ENCODE peak calls at places on chromosomes 1 and 21, in eight cellular contexts. One of them, this sample, is unnamed.
A peak's percentile ranks its signal among the peaks of the same experiment; 100 is the strongest.

GRCh38 chr1:70811815-70812214 is 235.8 kb downstream of the PTGER3 start:
- DNase-seq in brain microvascular endothelial cell: no peak
- DNase-seq in NT2/D1: no peak
- DNase-seq in heart left ventricle: no peak
- DNase-seq in prostate gland: no peak
- DNase-seq in fibroblast of mammary gland: no peak
- DNase-seq in stomach: no peak
- DNase-seq in astrocyte of the cerebellum: no peak
- DNase-seq in this sample: no peak

GRCh38 chr1:203096566-203096965 is 10.8 kb upstream of the MYOG start:
- DNase-seq in fibroblast of mammary gland: no peak
- DNase-seq in heart left ventricle: no peak
- DNase-seq in astrocyte of the cerebellum: no peak
- DNase-seq in prostate gland: no peak
- DNase-seq in stomach: peak; percentile 9
- DNase-seq in brain microvascular endothelial cell: no peak
- DNase-seq in NT2/D1: no peak
- DNase-seq in this sample: no peak

GRCh38 chr1:94083653-94084052 is 37.3 kb downstream of the ABCA4 start:
- DNase-seq in stomach: no peak
- DNase-seq in prostate gland: no peak
- DNase-seq in heart left ventricle: no peak
- DNase-seq in NT2/D1: no peak
- DNase-seq in fibroblast of mammary gland: no peak
- DNase-seq in brain microvascular endothelial cell: no peak
- DNase-seq in astrocyte of the cerebellum: no peak
- DNase-seq in this sample: no peak

GRCh38 chr21:17390575-17390974 is 122.3 kb upstream of the CXADR start:
- DNase-seq in heart left ventricle: no peak
- DNase-seq in astrocyte of the cerebellum: no peak
- DNase-seq in stomach: no peak
- DNase-seq in prostate gland: no peak
- DNase-seq in fibroblast of mammary gland: no peak
- DNase-seq in NT2/D1: no peak
- DNase-seq in brain microvascular endothelial cell: no peak
- DNase-seq in this sample: no peak

GRCh38 chr1:203306970-203307541 is 1.7 kb downstream of the BTG2 start:
- DNase-seq in prostate gland: no peak
- DNase-seq in fibroblast of mammary gland: no peak
- DNase-seq in brain microvascular endothelial cell: no peak
- DNase-seq in NT2/D1: no peak
- DNase-seq in heart left ventricle: peak; percentile 51
- DNase-seq in stomach: peak; percentile 48
- DNase-seq in astrocyte of the cerebellum: no peak
- DNase-seq in this sample: no peak

GRCh38 chr21:42737969-42738590 is 84.7 kb downstream of the PDE9A start:
- DNase-seq in NT2/D1: no peak
- DNase-seq in stomach: peak; percentile 72
- DNase-seq in prostate gland: no peak
- DNase-seq in heart left ventricle: peak; percentile 62
- DNase-seq in fibroblast of mammary gland: peak; percentile 40
- DNase-seq in brain microvascular endothelial cell: no peak
- DNase-seq in astrocyte of the cerebellum: no peak
- DNase-seq in this sample: peak; percentile 44

GRCh38 chr1:183739082-183739481 is 65.8 kb upstream of the RGL1 start:
- DNase-seq in heart left ventricle: no peak
- DNase-seq in stomach: no peak
- DNase-seq in NT2/D1: no peak
- DNase-seq in astrocyte of the cerebellum: no peak
- DNase-seq in prostate gland: no peak
- DNase-seq in fibroblast of mammary gland: no peak
- DNase-seq in brain microvascular endothelial cell: no peak
- DNase-seq in this sample: no peak

GRCh38 chr1:86447198-86447790 is 21.4 kb upstream of the CLCA1 start:
- DNase-seq in prostate gland: no peak
- DNase-seq in NT2/D1: no peak
- DNase-seq in heart left ventricle: no peak
- DNase-seq in stomach: no peak
- DNase-seq in brain microvascular endothelial cell: no peak
- DNase-seq in astrocyte of the cerebellum: no peak
- DNase-seq in fibroblast of mammary gland: no peak
- DNase-seq in this sample: no peak

GRCh38 chr1:199102239-199102638 is 463.4 kb downstream of the PTPRC start:
- DNase-seq in astrocyte of the cerebellum: no peak
- DNase-seq in prostate gland: no peak
- DNase-seq in NT2/D1: no peak
- DNase-seq in heart left ventricle: no peak
- DNase-seq in fibroblast of mammary gland: no peak
- DNase-seq in stomach: no peak
- DNase-seq in brain microvascular endothelial cell: no peak
- DNase-seq in this sample: no peak

GRCh38 chr1:152497273-152497672 is 13.3 kb upstream of the LCE5A start:
- DNase-seq in prostate gland: no peak
- DNase-seq in stomach: no peak
- DNase-seq in heart left ventricle: no peak
- DNase-seq in astrocyte of the cerebellum: no peak
- DNase-seq in NT2/D1: peak; percentile 30
- DNase-seq in brain microvascular endothelial cell: no peak
- DNase-seq in fibroblast of mammary gland: peak; percentile 26
- DNase-seq in this sample: no peak

GRCh38 chr1:217193151-217193550 is 437.7 kb downstream of the GPATCH2 start:
- DNase-seq in heart left ventricle: no peak
- DNase-seq in fibroblast of mammary gland: no peak
- DNase-seq in astrocyte of the cerebellum: no peak
- DNase-seq in prostate gland: no peak
- DNase-seq in brain microvascular endothelial cell: no peak
- DNase-seq in NT2/D1: no peak
- DNase-seq in stomach: no peak
- DNase-seq in this sample: no peak

GRCh38 chr1:70034403-70034802 is 171.0 kb downstream of the LRRC40 start:
- DNase-seq in astrocyte of the cerebellum: peak; percentile 71
- DNase-seq in prostate gland: no peak
- DNase-seq in heart left ventricle: no peak
- DNase-seq in brain microvascular endothelial cell: peak; percentile 70
- DNase-seq in fibroblast of mammary gland: peak; percentile 80
- DNase-seq in NT2/D1: peak; percentile 78
- DNase-seq in stomach: no peak
- DNase-seq in this sample: peak; percentile 76

GRCh38 chr1:240004086-240004749 is 87.5 kb upstream of the FMN2 start:
- DNase-seq in prostate gland: no peak
- DNase-seq in fibroblast of mammary gland: peak; percentile 39
- DNase-seq in NT2/D1: no peak
- DNase-seq in astrocyte of the cerebellum: no peak
- DNase-seq in heart left ventricle: no peak
- DNase-seq in brain microvascular endothelial cell: no peak
- DNase-seq in stomach: no peak
- DNase-seq in this sample: no peak

GRCh38 chr1:52037402-52037814 is 3.8 kb upstream of the KTI12 start:
- DNase-seq in prostate gland: peak; percentile 36
- DNase-seq in heart left ventricle: no peak
- DNase-seq in NT2/D1: no peak
- DNase-seq in astrocyte of the cerebellum: no peak
- DNase-seq in fibroblast of mammary gland: peak; percentile 64
- DNase-seq in brain microvascular endothelial cell: no peak
- DNase-seq in stomach: no peak
- DNase-seq in this sample: peak; percentile 91

GRCh38 chr1:151284013-151284577 is 2.0 kb downstream of the ZNF687 start:
- DNase-seq in brain microvascular endothelial cell: no peak
- DNase-seq in heart left ventricle: no peak
- DNase-seq in prostate gland: no peak
- DNase-seq in astrocyte of the cerebellum: no peak
- DNase-seq in NT2/D1: no peak
- DNase-seq in fibroblast of mammary gland: no peak
- DNase-seq in stomach: no peak
- DNase-seq in this sample: no peak
- H3K4me3 ChIP-seq in brain microvascular endothelial cell: no peak overlapping the region
- H3K4me3 ChIP-seq in heart left ventricle: no peak overlapping the region
- H3K4me3 ChIP-seq in prostate gland: peak overlapping the region; percentile 68
- H3K4me3 ChIP-seq in astrocyte of the cerebellum: peak overlapping the region; percentile 66
- H3K4me3 ChIP-seq in NT2/D1: no peak overlapping the region
- H3K4me3 ChIP-seq in fibroblast of mammary gland: no peak overlapping the region
- H3K4me3 ChIP-seq in stomach: peak overlapping the region; percentile 68
- H3K4me3 ChIP-seq in this sample: no peak overlapping the region

DNA sequence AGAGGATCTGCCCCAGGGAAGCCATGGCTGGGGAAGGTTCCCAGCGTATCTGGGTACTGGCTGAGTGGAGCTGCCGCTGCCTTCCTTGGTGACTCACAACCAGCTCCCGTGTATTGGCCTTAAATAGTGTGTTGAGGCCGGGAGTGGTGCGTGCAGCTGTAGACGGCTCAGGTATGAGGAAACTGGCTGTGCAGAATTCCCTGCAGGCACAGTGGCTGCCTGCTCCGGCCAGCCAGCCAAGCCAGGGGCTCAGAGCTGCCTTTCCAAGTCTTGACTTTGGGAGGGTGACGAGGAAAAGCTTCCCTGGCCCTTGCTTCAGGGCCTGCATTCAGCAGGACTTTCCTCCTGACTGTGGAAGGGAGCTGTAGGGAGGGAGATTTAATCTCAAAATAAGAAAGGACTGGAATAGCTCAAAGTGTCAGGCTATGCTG is at the start of gene VTCN1:
- DNase-seq in NT2/D1: no peak
- DNase-seq in stomach: peak; percentile 78
- DNase-seq in fibroblast of mammary gland: no peak
- DNase-seq in astrocyte of the cerebellum: no peak
- DNase-seq in prostate gland: peak; percentile 74
- DNase-seq in brain microvascular endothelial cell: no peak
- DNase-seq in heart left ventricle: no peak
- DNase-seq in this sample: no peak
- H3K4me3 ChIP-seq in NT2/D1: no peak within 1 kb of the TSS
- H3K4me3 ChIP-seq in stomach: no peak within 1 kb of the TSS
- H3K4me3 ChIP-seq in fibroblast of mammary gland: no peak within 1 kb of the TSS
- H3K4me3 ChIP-seq in astrocyte of the cerebellum: no peak within 1 kb of the TSS
- H3K4me3 ChIP-seq in prostate gland: no peak within 1 kb of the TSS
- H3K4me3 ChIP-seq in brain microvascular endothelial cell: no peak within 1 kb of the TSS
- H3K4me3 ChIP-seq in heart left ventricle: no peak within 1 kb of the TSS
- H3K4me3 ChIP-seq in this sample: no peak within 1 kb of the TSS

GRCh38 chr1:3212453-3213230 is 143.6 kb downstream of the PRDM16 start:
- DNase-seq in fibroblast of mammary gland: no peak
- DNase-seq in prostate gland: no peak
- DNase-seq in stomach: no peak
- DNase-seq in NT2/D1: no peak
- DNase-seq in brain microvascular endothelial cell: no peak
- DNase-seq in heart left ventricle: no peak
- DNase-seq in astrocyte of the cerebellum: no peak
- DNase-seq in this sample: no peak
- H3K4me3 ChIP-seq in fibroblast of mammary gland: no peak overlapping the region
- H3K4me3 ChIP-seq in prostate gland: no peak overlapping the region
- H3K4me3 ChIP-seq in stomach: no peak overlapping the region
- H3K4me3 ChIP-seq in NT2/D1: no peak overlapping the region
- H3K4me3 ChIP-seq in brain microvascular endothelial cell: no peak overlapping the region
- H3K4me3 ChIP-seq in heart left ventricle: no peak overlapping the region
- H3K4me3 ChIP-seq in astrocyte of the cerebellum: no peak overlapping the region
- H3K4me3 ChIP-seq in this sample: no peak overlapping the region

GRCh38 chr21:15140321-15141019 is 75.7 kb upstream of the NRIP1 start:
- DNase-seq in astrocyte of the cerebellum: no peak
- DNase-seq in stomach: peak; percentile 86
- DNase-seq in fibroblast of mammary gland: no peak
- DNase-seq in brain microvascular endothelial cell: no peak
- DNase-seq in NT2/D1: no peak
- DNase-seq in prostate gland: no peak
- DNase-seq in heart left ventricle: no peak
- DNase-seq in this sample: no peak
- H3K4me3 ChIP-seq in astrocyte of the cerebellum: no peak overlapping the region
- H3K4me3 ChIP-seq in stomach: no peak overlapping the region
- H3K4me3 ChIP-seq in fibroblast of mammary gland: no peak overlapping the region
- H3K4me3 ChIP-seq in brain microvascular endothelial cell: no peak overlapping the region
- H3K4me3 ChIP-seq in NT2/D1: no peak overlapping the region
- H3K4me3 ChIP-seq in prostate gland: no peak overlapping the region
- H3K4me3 ChIP-seq in heart left ventricle: no peak overlapping the region
- H3K4me3 ChIP-seq in this sample: no peak overlapping the region

DNA sequence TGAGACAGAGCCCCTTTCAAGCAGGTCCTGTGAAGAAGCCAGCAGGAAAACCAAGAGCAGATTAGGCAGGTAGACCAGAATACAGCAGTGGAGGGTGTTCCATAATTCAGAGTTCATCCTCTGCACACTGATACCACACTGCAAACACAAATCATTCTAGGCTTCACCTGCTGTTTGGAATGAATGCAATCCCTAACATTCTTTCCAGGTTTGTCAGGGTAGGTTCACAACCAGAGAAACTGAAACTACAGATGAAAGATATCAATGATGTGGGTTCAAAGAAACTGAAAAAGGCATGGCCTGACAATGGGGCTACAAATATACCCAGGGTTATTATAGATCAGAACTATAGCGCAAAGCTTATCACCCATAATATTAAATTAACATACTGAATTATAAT is 8.9 kb upstream of the SGIP1 start:
- DNase-seq in heart left ventricle: no peak
- DNase-seq in brain microvascular endothelial cell: no peak
- DNase-seq in prostate gland: no peak
- DNase-seq in astrocyte of the cerebellum: no peak
- DNase-seq in stomach: no peak
- DNase-seq in fibroblast of mammary gland: no peak
- DNase-seq in NT2/D1: no peak
- DNase-seq in this sample: no peak
- H3K4me3 ChIP-seq in heart left ventricle: no peak overlapping the region
- H3K4me3 ChIP-seq in brain microvascular endothelial cell: no peak overlapping the region
- H3K4me3 ChIP-seq in prostate gland: no peak overlapping the region
- H3K4me3 ChIP-seq in astrocyte of the cerebellum: no peak overlapping the region
- H3K4me3 ChIP-seq in stomach: no peak overlapping the region
- H3K4me3 ChIP-seq in fibroblast of mammary gland: no peak overlapping the region
- H3K4me3 ChIP-seq in NT2/D1: no peak overlapping the region
- H3K4me3 ChIP-seq in this sample: no peak overlapping the region

GRCh38 chr1:156599811-156600210 is 1.5 kb downstream of the GPATCH4 start:
- DNase-seq in prostate gland: no peak
- DNase-seq in NT2/D1: no peak
- DNase-seq in fibroblast of mammary gland: peak; percentile 22
- DNase-seq in astrocyte of the cerebellum: no peak
- DNase-seq in stomach: no peak
- DNase-seq in brain microvascular endothelial cell: no peak
- DNase-seq in heart left ventricle: no peak
- DNase-seq in this sample: no peak
- H3K4me3 ChIP-seq in prostate gland: no peak overlapping the region
- H3K4me3 ChIP-seq in NT2/D1: no peak overlapping the region
- H3K4me3 ChIP-seq in fibroblast of mammary gland: no peak overlapping the region
- H3K4me3 ChIP-seq in astrocyte of the cerebellum: no peak overlapping the region
- H3K4me3 ChIP-seq in stomach: no peak overlapping the region
- H3K4me3 ChIP-seq in brain microvascular endothelial cell: no peak overlapping the region
- H3K4me3 ChIP-seq in heart left ventricle: no peak overlapping the region
- H3K4me3 ChIP-seq in this sample: no peak overlapping the region

GRCh38 chr21:41726058-41726558 is 40.7 kb downstream of the RIPK4 start:
- DNase-seq in brain microvascular endothelial cell: no peak
- DNase-seq in fibroblast of mammary gland: no peak
- DNase-seq in stomach: no peak
- DNase-seq in heart left ventricle: no peak
- DNase-seq in prostate gland: no peak
- DNase-seq in astrocyte of the cerebellum: no peak
- DNase-seq in NT2/D1: no peak
- DNase-seq in this sample: no peak
- H3K4me3 ChIP-seq in brain microvascular endothelial cell: no peak overlapping the region
- H3K4me3 ChIP-seq in fibroblast of mammary gland: no peak overlapping the region
- H3K4me3 ChIP-seq in stomach: no peak overlapping the region
- H3K4me3 ChIP-seq in heart left ventricle: no peak overlapping the region
- H3K4me3 ChIP-seq in prostate gland: no peak overlapping the region
- H3K4me3 ChIP-seq in astrocyte of the cerebellum: no peak overlapping the region
- H3K4me3 ChIP-seq in NT2/D1: no peak overlapping the region
- H3K4me3 ChIP-seq in this sample: no peak overlapping the region

This sample was measured in LNCaP clone FGC.